ENCODE peak calls at places on chromosomes 7 and 10, in nine cellular contexts. One of them, this sample, is unnamed.
A peak's percentile ranks its signal among the peaks of the same experiment; 100 is the strongest.

GRCh38 chr7:44536090-44536489 is 5.0 kb downstream of the NPC1L1 start:
- DNase-seq in cardiac fibroblast: no peak
- DNase-seq in heart right ventricle: no peak
- DNase-seq in Jurkat, Clone E6-1: no peak
- DNase-seq in psoas muscle: no peak
- DNase-seq in AG04450: no peak
- DNase-seq in suprapubic skin: no peak
- DNase-seq in foreskin fibroblast: no peak
- DNase-seq in kidney epithelial cell: no peak
- DNase-seq in this sample: no peak

GRCh38 chr10:101001225-101002035 is 1.8 kb downstream of the LZTS2 start:
- DNase-seq in kidney epithelial cell: no peak
- DNase-seq in cardiac fibroblast: peak; percentile 94
- DNase-seq in psoas muscle: peak; percentile 92
- DNase-seq in heart right ventricle: peak; percentile 95
- DNase-seq in Jurkat, Clone E6-1: no peak
- DNase-seq in AG04450: no peak
- DNase-seq in foreskin fibroblast: peak; percentile 97
- DNase-seq in suprapubic skin: peak; percentile 93
- DNase-seq in this sample: peak; percentile 80

GRCh38 chr7:27179503-27180430 is 5.3 kb downstream of the HOXA11 start:
- DNase-seq in cardiac fibroblast: peak; percentile 49
- DNase-seq in foreskin fibroblast: peak; percentile 98
- DNase-seq in AG04450: no peak
- DNase-seq in suprapubic skin: peak; percentile 89
- DNase-seq in Jurkat, Clone E6-1: peak; percentile 31
- DNase-seq in heart right ventricle: no peak
- DNase-seq in psoas muscle: peak; percentile 72
- DNase-seq in kidney epithelial cell: peak; percentile 54
- DNase-seq in this sample: no peak

GRCh38 chr7:31059551-31059950 is 7.4 kb downstream of the ADCYAP1R1 start:
- DNase-seq in foreskin fibroblast: no peak
- DNase-seq in suprapubic skin: no peak
- DNase-seq in AG04450: no peak
- DNase-seq in Jurkat, Clone E6-1: no peak
- DNase-seq in kidney epithelial cell: no peak
- DNase-seq in psoas muscle: no peak
- DNase-seq in heart right ventricle: peak; percentile 13
- DNase-seq in cardiac fibroblast: no peak
- DNase-seq in this sample: no peak

GRCh38 chr7:43590862-43591550 is 8.1 kb downstream of the STK17A start:
- DNase-seq in AG04450: no peak
- DNase-seq in suprapubic skin: no peak
- DNase-seq in heart right ventricle: no peak
- DNase-seq in cardiac fibroblast: no peak
- DNase-seq in psoas muscle: no peak
- DNase-seq in Jurkat, Clone E6-1: no peak
- DNase-seq in foreskin fibroblast: no peak
- DNase-seq in kidney epithelial cell: no peak
- DNase-seq in this sample: no peak

GRCh38 chr7:127799535-127800305 is 147.7 kb downstream of the SND1 start:
- DNase-seq in suprapubic skin: no peak
- DNase-seq in heart right ventricle: no peak
- DNase-seq in psoas muscle: no peak
- DNase-seq in foreskin fibroblast: no peak
- DNase-seq in AG04450: no peak
- DNase-seq in cardiac fibroblast: no peak
- DNase-seq in kidney epithelial cell: no peak
- DNase-seq in Jurkat, Clone E6-1: no peak
- DNase-seq in this sample: no peak

GRCh38 chr7:148327379-148327778 is 263.2 kb upstream of the C7orf33 start:
- DNase-seq in suprapubic skin: no peak
- DNase-seq in psoas muscle: no peak
- DNase-seq in foreskin fibroblast: no peak
- DNase-seq in Jurkat, Clone E6-1: no peak
- DNase-seq in heart right ventricle: no peak
- DNase-seq in cardiac fibroblast: no peak
- DNase-seq in AG04450: no peak
- DNase-seq in kidney epithelial cell: peak; percentile 70
- DNase-seq in this sample: no peak

GRCh38 chr10:122461367-122461728 is at the start of gene HTRA1:
- DNase-seq in Jurkat, Clone E6-1: no peak
- DNase-seq in suprapubic skin: no peak
- DNase-seq in foreskin fibroblast: peak; percentile 95
- DNase-seq in cardiac fibroblast: peak; percentile 83
- DNase-seq in AG04450: no peak
- DNase-seq in kidney epithelial cell: no peak
- DNase-seq in heart right ventricle: peak; percentile 83
- DNase-seq in psoas muscle: peak; percentile 84
- DNase-seq in this sample: no peak

GRCh38 chr10:70549962-70550845 is 52.3 kb downstream of the PRF1 start:
- DNase-seq in suprapubic skin: no peak
- DNase-seq in foreskin fibroblast: peak; percentile 81
- DNase-seq in Jurkat, Clone E6-1: peak; percentile 48
- DNase-seq in kidney epithelial cell: no peak
- DNase-seq in psoas muscle: peak; percentile 55
- DNase-seq in cardiac fibroblast: peak; percentile 71
- DNase-seq in AG04450: peak; percentile 24
- DNase-seq in heart right ventricle: peak; percentile 67
- DNase-seq in this sample: no peak

GRCh38 chr10:115772606-115773005 is 500.4 kb downstream of the GFRA1 start:
- DNase-seq in AG04450: peak; percentile 27
- DNase-seq in foreskin fibroblast: peak; percentile 91
- DNase-seq in Jurkat, Clone E6-1: no peak
- DNase-seq in suprapubic skin: no peak
- DNase-seq in cardiac fibroblast: peak; percentile 29
- DNase-seq in psoas muscle: no peak
- DNase-seq in kidney epithelial cell: peak; percentile 41
- DNase-seq in heart right ventricle: no peak
- DNase-seq in this sample: peak; percentile 86

GRCh38 chr7:107966701-107967100 is 36.3 kb downstream of the LAMB1 start:
- DNase-seq in psoas muscle: peak; percentile 40
- DNase-seq in cardiac fibroblast: peak; percentile 80
- DNase-seq in kidney epithelial cell: peak; percentile 79
- DNase-seq in heart right ventricle: peak; percentile 68
- DNase-seq in foreskin fibroblast: peak; percentile 81
- DNase-seq in Jurkat, Clone E6-1: no peak
- DNase-seq in suprapubic skin: no peak
- DNase-seq in AG04450: no peak
- DNase-seq in this sample: peak; percentile 75

GRCh38 chr7:81331061-81332018 is 412.5 kb upstream of the SEMA3C start:
- DNase-seq in suprapubic skin: no peak
- DNase-seq in kidney epithelial cell: no peak
- DNase-seq in cardiac fibroblast: peak; percentile 45
- DNase-seq in heart right ventricle: no peak
- DNase-seq in psoas muscle: no peak
- DNase-seq in foreskin fibroblast: peak; percentile 37
- DNase-seq in AG04450: no peak
- DNase-seq in Jurkat, Clone E6-1: no peak
- DNase-seq in this sample: no peak

GRCh38 chr10:27742926-27743735 is 2.5 kb downstream of the MKX start:
- DNase-seq in heart right ventricle: no peak
- DNase-seq in kidney epithelial cell: no peak
- DNase-seq in cardiac fibroblast: no peak
- DNase-seq in Jurkat, Clone E6-1: no peak
- DNase-seq in AG04450: no peak
- DNase-seq in psoas muscle: peak; percentile 30
- DNase-seq in foreskin fibroblast: peak; percentile 51
- DNase-seq in suprapubic skin: peak; percentile 69
- DNase-seq in this sample: no peak

GRCh38 chr10:58701398-58702135 is 188.9 kb downstream of the BICC1 start:
- DNase-seq in Jurkat, Clone E6-1: no peak
- DNase-seq in suprapubic skin: no peak
- DNase-seq in psoas muscle: no peak
- DNase-seq in heart right ventricle: peak; percentile 24
- DNase-seq in foreskin fibroblast: peak; percentile 92
- DNase-seq in AG04450: peak; percentile 39
- DNase-seq in kidney epithelial cell: no peak
- DNase-seq in cardiac fibroblast: peak; percentile 92
- DNase-seq in this sample: peak; percentile 71

DNA sequence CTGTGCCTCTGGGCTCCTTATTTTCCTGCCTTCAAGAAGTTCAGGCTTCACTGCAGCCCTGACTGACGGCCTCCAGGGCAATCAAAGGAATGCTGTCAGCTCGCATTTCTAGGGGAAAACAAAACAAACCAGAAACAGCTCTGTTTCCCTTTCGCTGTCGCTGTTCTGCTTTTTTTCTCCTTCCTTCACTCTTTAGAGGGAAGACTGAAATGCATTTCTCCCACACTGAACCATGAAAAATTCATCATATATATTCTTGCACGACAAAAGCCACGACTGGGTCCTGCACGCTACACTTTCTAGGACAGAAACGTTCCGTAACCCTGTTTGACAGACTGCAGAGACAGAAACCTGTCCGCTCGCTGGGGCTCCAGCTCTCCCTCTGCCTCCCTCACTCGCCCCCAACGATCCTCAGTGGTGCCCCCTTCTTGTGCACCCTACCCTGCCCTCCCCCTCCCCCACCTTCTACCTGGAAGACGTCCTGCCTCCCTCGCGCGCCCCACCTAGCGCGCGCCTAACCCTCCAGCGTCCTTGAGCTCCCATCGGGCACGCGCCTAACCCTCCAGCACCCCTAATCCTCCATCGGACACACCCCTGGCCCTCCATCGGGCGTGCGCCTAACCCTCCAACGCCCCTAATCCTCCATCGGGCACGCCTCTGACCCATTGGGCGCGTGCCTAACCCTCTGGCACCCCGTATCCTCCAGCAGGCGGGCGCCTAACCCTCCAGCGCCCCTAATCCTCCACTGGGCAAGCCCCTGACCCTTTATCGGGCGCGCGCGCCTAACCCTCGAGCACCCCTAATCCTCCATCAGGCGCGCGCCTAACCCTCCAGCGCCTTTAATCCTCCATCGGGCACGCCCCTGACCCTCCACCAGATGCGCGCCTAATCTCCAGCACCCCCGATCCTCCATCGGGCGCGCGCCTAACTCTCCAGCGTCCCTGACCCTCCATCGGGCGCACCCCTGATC is 37.1 kb downstream of the SVOPL start:
- DNase-seq in cardiac fibroblast: peak; percentile 19
- DNase-seq in Jurkat, Clone E6-1: no peak
- DNase-seq in heart right ventricle: no peak
- DNase-seq in psoas muscle: no peak
- DNase-seq in suprapubic skin: no peak
- DNase-seq in AG04450: no peak
- DNase-seq in kidney epithelial cell: peak; percentile 18
- DNase-seq in foreskin fibroblast: peak; percentile 9
- DNase-seq in this sample: peak; percentile 0
- H3K4me3 ChIP-seq in cardiac fibroblast: peak overlapping the region; percentile 42
- H3K4me3 ChIP-seq in Jurkat, Clone E6-1: no peak overlapping the region
- H3K4me3 ChIP-seq in heart right ventricle: peak overlapping the region; percentile 53
- H3K4me3 ChIP-seq in psoas muscle: peak overlapping the region; percentile 47
- H3K4me3 ChIP-seq in suprapubic skin: peak overlapping the region; percentile 47
- H3K4me3 ChIP-seq in AG04450: peak overlapping the region; percentile 32
- H3K4me3 ChIP-seq in kidney epithelial cell: peak overlapping the region; percentile 46
- H3K4me3 ChIP-seq in foreskin fibroblast: peak overlapping the region; percentile 20
- H3K4me3 ChIP-seq in this sample: peak overlapping the region; percentile 38

DNA sequence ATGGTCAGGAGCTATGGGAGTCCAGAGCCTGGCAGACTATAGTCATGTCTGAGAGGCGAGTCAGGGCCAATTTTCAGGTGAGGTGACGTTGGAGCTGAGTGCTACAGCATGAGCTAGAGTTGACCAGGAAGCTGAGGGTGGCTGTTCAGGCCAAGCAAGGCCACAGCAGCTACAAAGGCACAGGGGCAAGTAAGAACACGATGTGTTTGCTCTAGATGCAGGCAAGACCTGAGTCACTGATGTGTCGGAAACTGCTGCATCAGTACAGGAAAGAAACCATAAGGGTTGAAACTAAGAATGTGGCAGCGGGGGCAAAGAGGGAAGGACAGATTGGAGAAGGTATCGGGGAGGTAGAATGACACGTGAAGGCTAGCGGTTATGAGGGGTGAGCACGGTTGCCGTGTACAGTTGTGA is 11.8 kb upstream of the RRP12 start:
- DNase-seq in suprapubic skin: no peak
- DNase-seq in heart right ventricle: no peak
- DNase-seq in kidney epithelial cell: no peak
- DNase-seq in foreskin fibroblast: peak; percentile 32
- DNase-seq in Jurkat, Clone E6-1: no peak
- DNase-seq in AG04450: no peak
- DNase-seq in psoas muscle: no peak
- DNase-seq in cardiac fibroblast: no peak
- DNase-seq in this sample: no peak
- H3K4me3 ChIP-seq in suprapubic skin: no peak overlapping the region
- H3K4me3 ChIP-seq in heart right ventricle: no peak overlapping the region
- H3K4me3 ChIP-seq in kidney epithelial cell: no peak overlapping the region
- H3K4me3 ChIP-seq in foreskin fibroblast: no peak overlapping the region
- H3K4me3 ChIP-seq in Jurkat, Clone E6-1: no peak overlapping the region
- H3K4me3 ChIP-seq in AG04450: no peak overlapping the region
- H3K4me3 ChIP-seq in psoas muscle: no peak overlapping the region
- H3K4me3 ChIP-seq in cardiac fibroblast: no peak overlapping the region
- H3K4me3 ChIP-seq in this sample: no peak overlapping the region

GRCh38 chr10:45592926-45593325 is 79.6 kb downstream of the ZFAND4 start:
- DNase-seq in cardiac fibroblast: no peak
- DNase-seq in suprapubic skin: no peak
- DNase-seq in Jurkat, Clone E6-1: no peak
- DNase-seq in foreskin fibroblast: no peak
- DNase-seq in psoas muscle: no peak
- DNase-seq in kidney epithelial cell: no peak
- DNase-seq in AG04450: no peak
- DNase-seq in heart right ventricle: no peak
- DNase-seq in this sample: no peak
- H3K4me3 ChIP-seq in cardiac fibroblast: no peak overlapping the region
- H3K4me3 ChIP-seq in suprapubic skin: peak overlapping the region; percentile 98
- H3K4me3 ChIP-seq in Jurkat, Clone E6-1: no peak overlapping the region
- H3K4me3 ChIP-seq in foreskin fibroblast: peak overlapping the region; percentile 92
- H3K4me3 ChIP-seq in psoas muscle: peak overlapping the region; percentile 82
- H3K4me3 ChIP-seq in kidney epithelial cell: no peak overlapping the region
- H3K4me3 ChIP-seq in AG04450: no peak overlapping the region
- H3K4me3 ChIP-seq in heart right ventricle: peak overlapping the region; percentile 87
- H3K4me3 ChIP-seq in this sample: no peak overlapping the region

GRCh38 chr7:106217089-106217542 is 67.7 kb downstream of the NAMPT start:
- DNase-seq in Jurkat, Clone E6-1: no peak
- DNase-seq in psoas muscle: peak; percentile 76
- DNase-seq in heart right ventricle: peak; percentile 63
- DNase-seq in suprapubic skin: peak; percentile 85
- DNase-seq in kidney epithelial cell: no peak
- DNase-seq in foreskin fibroblast: peak; percentile 91
- DNase-seq in cardiac fibroblast: peak; percentile 98
- DNase-seq in AG04450: no peak
- DNase-seq in this sample: peak; percentile 80
- H3K4me3 ChIP-seq in Jurkat, Clone E6-1: no peak overlapping the region
- H3K4me3 ChIP-seq in psoas muscle: peak overlapping the region; percentile 49
- H3K4me3 ChIP-seq in heart right ventricle: peak overlapping the region; percentile 25
- H3K4me3 ChIP-seq in suprapubic skin: peak overlapping the region; percentile 10
- H3K4me3 ChIP-seq in kidney epithelial cell: no peak overlapping the region
- H3K4me3 ChIP-seq in foreskin fibroblast: peak overlapping the region; percentile 14
- H3K4me3 ChIP-seq in cardiac fibroblast: peak overlapping the region; percentile 21
- H3K4me3 ChIP-seq in AG04450: peak overlapping the region; percentile 40
- H3K4me3 ChIP-seq in this sample: no peak overlapping the region

GRCh38 chr7:19117870-19118608 is 603 bp upstream of the TWIST1 start:
- DNase-seq in psoas muscle: peak; percentile 18
- DNase-seq in AG04450: no peak
- DNase-seq in kidney epithelial cell: no peak
- DNase-seq in heart right ventricle: no peak
- DNase-seq in cardiac fibroblast: peak; percentile 39
- DNase-seq in suprapubic skin: no peak
- DNase-seq in foreskin fibroblast: peak; percentile 77
- DNase-seq in Jurkat, Clone E6-1: no peak
- DNase-seq in this sample: no peak
- H3K4me3 ChIP-seq in psoas muscle: peak overlapping the region; percentile 58
- H3K4me3 ChIP-seq in AG04450: peak overlapping the region; percentile 94
- H3K4me3 ChIP-seq in kidney epithelial cell: peak overlapping the region; percentile 31
- H3K4me3 ChIP-seq in heart right ventricle: peak overlapping the region; percentile 72
- H3K4me3 ChIP-seq in cardiac fibroblast: peak overlapping the region; percentile 68
- H3K4me3 ChIP-seq in suprapubic skin: peak overlapping the region; percentile 74
- H3K4me3 ChIP-seq in foreskin fibroblast: peak overlapping the region; percentile 63
- H3K4me3 ChIP-seq in Jurkat, Clone E6-1: peak overlapping the region; percentile 29
- H3K4me3 ChIP-seq in this sample: peak overlapping the region; percentile 98

This sample was measured in skeletal muscle cell.